ENCODE peak calls at places on chromosomes 6 and 20, in eight cellular contexts. X, K, N, Z, A, J, S and Y are unnamed samples.
A peak's percentile ranks its signal among the peaks of the same experiment; 100 is the strongest.

GRCh38 chr20:60804918-60805631 is 447.0 kb upstream of the CDH4 start:
- DNase-seq in X (no peak), K (no peak), N (no peak), Z (no peak), A (no peak), J (no peak), S (no peak), Y (no peak)

GRCh38 chr20:43658068-43658722 is 8.7 kb upstream of the MYBL2 start:
- DNase-seq in X (no peak), K (no peak), N (no peak), Z (peak; percentile 20), A (no peak), J (no peak), S (peak; percentile 34), Y (peak; percentile 75)

GRCh38 chr6:84269947-84270733 is 42.7 kb upstream of the CEP162 start:
- DNase-seq in X (no peak), K (no peak), N (no peak), Z (no peak), A (no peak), J (no peak), S (no peak), Y (no peak)

GRCh38 chr6:106885659-106886058 is 88.9 kb downstream of the CD24 start:
- DNase-seq in X (no peak), K (no peak), N (no peak), Z (no peak), A (no peak), J (no peak), S (no peak), Y (no peak)

GRCh38 chr6:25124216-25124615 is 155.0 kb upstream of the CARMIL1 start:
- DNase-seq in X (no peak), K (peak; percentile 59), N (no peak), Z (no peak), A (no peak), J (no peak), S (no peak), Y (no peak)

GRCh38 chr6:73710470-73710869 is 14.5 kb downstream of the CD109 start:
- DNase-seq in X (no peak), K (no peak), N (no peak), Z (no peak), A (no peak), J (no peak), S (no peak), Y (no peak)

GRCh38 chr20:53940883-53941546 is 129.4 kb downstream of the BCAS1 start:
- DNase-seq in X (no peak), K (peak; percentile 85), N (no peak), Z (peak; percentile 98), A (no peak), J (no peak), S (no peak), Y (no peak)

GRCh38 chr6:11078266-11078665 is 15.4 kb upstream of the SMIM13 start:
- DNase-seq in X (no peak), K (no peak), N (no peak), Z (no peak), A (no peak), J (no peak), S (no peak), Y (no peak)

GRCh38 chr6:156109713-156110112 is 654.1 kb upstream of the NOX3 start:
- DNase-seq in X (no peak), K (no peak), N (no peak), Z (no peak), A (no peak), J (no peak), S (no peak), Y (no peak)